ENCODE peak calls at places on chromosomes 6 and 20, in eight cellular contexts. U, Z, H, T, V, D, O and E are unnamed samples.

GRCh38 chr6:89582669-89583325 is 55.8 kb downstream of the LYRM2 start:
- DNase-seq in U (no peak), Z (no peak), H (no peak), T (no peak), V (no peak), D (no peak), O (no peak), E (no peak)

GRCh38 chr6:49541210-49541724 is 9.2 kb upstream of the C6orf141 start:
- DNase-seq in U (no peak), Z (no peak), H (no peak), T (peak; percentile 41), V (no peak), D (no peak), O (no peak), E (peak; percentile 88)

GRCh38 chr6:150102750-150103270 is 33.9 kb upstream of the ULBP3 start:
- DNase-seq in U (no peak), Z (no peak), H (no peak), T (no peak), V (no peak), D (no peak), O (no peak), E (no peak)

GRCh38 chr6:161444464-161444863 is 170.6 kb upstream of the AGPAT4 start:
- DNase-seq in U (no peak), Z (peak; percentile 56), H (no peak), T (no peak), V (no peak), D (no peak), O (no peak), E (no peak)

GRCh38 chr6:148869589-148869988 is 122.8 kb downstream of the UST start:
- DNase-seq in U (peak; percentile 81), Z (no peak), H (no peak), T (peak; percentile 96), V (no peak), D (no peak), O (no peak), E (peak; percentile 91)

GRCh38 chr6:35717449-35718353 is 19.1 kb upstream of the ARMC12 start:
- DNase-seq in U (no peak), Z (no peak), H (no peak), T (no peak), V (no peak), D (no peak), O (peak; percentile 61), E (no peak)

GRCh38 chr6:92110390-92110789 is 1309.0 kb downstream of the EPHA7 start:
- DNase-seq in U (no peak), Z (no peak), H (no peak), T (no peak), V (no peak), D (no peak), O (no peak), E (no peak)

GRCh38 chr6:49430187-49430586 is 32.9 kb downstream of the MMUT start:
- DNase-seq in U (peak; percentile 60), Z (no peak), H (no peak), T (no peak), V (no peak), D (no peak), O (no peak), E (no peak)

GRCh38 chr6:127879685-127880084 is 21.2 kb downstream of the THEMIS start:
- DNase-seq in U (peak; percentile 7), Z (no peak), H (no peak), T (peak; percentile 4), V (no peak), D (no peak), O (no peak), E (no peak)

GRCh38 chr20:1363522-1363921 is 29.3 kb downstream of the FKBP1A start:
- DNase-seq in U (no peak), Z (no peak), H (no peak), T (no peak), V (no peak), D (no peak), O (no peak), E (no peak)

GRCh38 chr6:112241820-112242443 is 12.4 kb downstream of the LAMA4 start:
- DNase-seq in U (no peak), Z (no peak), H (no peak), T (no peak), V (no peak), D (no peak), O (no peak), E (no peak)

GRCh38 chr6:45421700-45422540 is 44.2 kb upstream of the SUPT3H start:
- DNase-seq in U (peak; percentile 54), Z (peak; percentile 51), H (peak; percentile 35), T (peak; percentile 91), V (no peak), D (peak; percentile 40), O (peak; percentile 79), E (peak; percentile 40)

GRCh38 chr6:26197736-26198625 is 110.8 kb downstream of the HFE start:
- DNase-seq in U (no peak), Z (no peak), H (no peak), T (no peak), V (no peak), D (no peak), O (no peak), E (no peak)

GRCh38 chr20:46004187-46004586 is 4.5 kb upstream of the MMP9 start:
- DNase-seq in U (no peak), Z (peak; percentile 17), H (no peak), T (no peak), V (no peak), D (no peak), O (no peak), E (no peak)

GRCh38 chr6:127053032-127053908 is 65.2 kb upstream of the RSPO3 start:
- DNase-seq in U (peak; percentile 59), Z (no peak), H (no peak), T (peak; percentile 80), V (no peak), D (no peak), O (no peak), E (no peak)

GRCh38 chr20:4090756-4091331 is 75.5 kb upstream of the RNF24 start:
- DNase-seq in U (peak; percentile 84), Z (no peak), H (no peak), T (no peak), V (no peak), D (no peak), O (no peak), E (peak; percentile 71)

GRCh38 chr20:13271977-13272975 is 51.2 kb downstream of the ISM1 start:
- DNase-seq in U (no peak), Z (peak; percentile 19), H (no peak), T (no peak), V (no peak), D (no peak), O (no peak), E (no peak)

DNA sequence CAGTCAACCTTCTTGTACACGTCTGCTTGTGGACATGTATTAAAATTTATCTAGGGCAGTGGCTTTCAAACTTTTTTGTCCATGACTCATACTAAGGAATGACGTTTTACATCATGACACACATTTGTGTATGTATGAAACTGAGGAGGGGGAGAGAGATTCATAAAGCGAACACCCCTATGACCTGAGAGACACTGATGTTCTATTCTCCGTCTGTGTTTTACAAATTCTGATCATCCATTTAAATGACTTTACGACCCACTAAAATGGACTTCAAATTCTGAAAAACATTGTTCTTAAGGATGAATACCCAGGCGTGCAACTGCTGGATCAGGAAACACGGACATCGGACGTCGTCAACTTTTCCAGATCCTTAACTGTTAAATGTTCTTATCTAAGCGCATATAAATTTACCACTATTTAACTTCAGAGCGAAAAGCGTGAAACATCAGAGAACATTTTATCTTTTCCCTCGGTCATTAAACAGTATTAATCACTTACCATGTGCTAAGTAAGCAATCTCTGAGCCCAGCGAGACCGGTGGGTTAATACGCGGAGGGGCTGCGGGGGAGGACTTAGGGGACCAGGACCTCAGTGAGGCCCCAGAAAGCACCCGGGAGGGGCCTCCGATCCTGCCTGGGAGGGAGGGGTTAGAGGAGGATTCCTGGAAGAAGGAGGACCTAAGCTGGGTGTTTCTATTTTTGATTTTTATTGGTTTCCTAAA is 1.2 kb downstream of the PLAGL1 start:
- DNase-seq in U (peak; percentile 56), Z (peak; percentile 16), H (no peak), T (peak; percentile 88), V (no peak), D (no peak), O (no peak), E (no peak)
- H3K4me3 ChIP-seq in U (peak overlapping the region; percentile 61), Z (peak overlapping the region; percentile 72), H (no peak overlapping the region), T (peak overlapping the region; percentile 75), V (peak overlapping the region; percentile 62), D (peak overlapping the region; percentile 27), O (peak overlapping the region; percentile 60), E (peak overlapping the region; percentile 63)

GRCh38 chr6:131946992-131947955 is 3.9 kb downstream of the CCN2 start:
- DNase-seq in U (peak; percentile 77), Z (no peak), H (no peak), T (no peak), V (no peak), D (no peak), O (no peak), E (no peak)
- H3K4me3 ChIP-seq in U (peak overlapping the region; percentile 92), Z (peak overlapping the region; percentile 70), H (no peak overlapping the region), T (peak overlapping the region; percentile 59), V (no peak overlapping the region), D (no peak overlapping the region), O (peak overlapping the region; percentile 71), E (no peak overlapping the region)

DNA sequence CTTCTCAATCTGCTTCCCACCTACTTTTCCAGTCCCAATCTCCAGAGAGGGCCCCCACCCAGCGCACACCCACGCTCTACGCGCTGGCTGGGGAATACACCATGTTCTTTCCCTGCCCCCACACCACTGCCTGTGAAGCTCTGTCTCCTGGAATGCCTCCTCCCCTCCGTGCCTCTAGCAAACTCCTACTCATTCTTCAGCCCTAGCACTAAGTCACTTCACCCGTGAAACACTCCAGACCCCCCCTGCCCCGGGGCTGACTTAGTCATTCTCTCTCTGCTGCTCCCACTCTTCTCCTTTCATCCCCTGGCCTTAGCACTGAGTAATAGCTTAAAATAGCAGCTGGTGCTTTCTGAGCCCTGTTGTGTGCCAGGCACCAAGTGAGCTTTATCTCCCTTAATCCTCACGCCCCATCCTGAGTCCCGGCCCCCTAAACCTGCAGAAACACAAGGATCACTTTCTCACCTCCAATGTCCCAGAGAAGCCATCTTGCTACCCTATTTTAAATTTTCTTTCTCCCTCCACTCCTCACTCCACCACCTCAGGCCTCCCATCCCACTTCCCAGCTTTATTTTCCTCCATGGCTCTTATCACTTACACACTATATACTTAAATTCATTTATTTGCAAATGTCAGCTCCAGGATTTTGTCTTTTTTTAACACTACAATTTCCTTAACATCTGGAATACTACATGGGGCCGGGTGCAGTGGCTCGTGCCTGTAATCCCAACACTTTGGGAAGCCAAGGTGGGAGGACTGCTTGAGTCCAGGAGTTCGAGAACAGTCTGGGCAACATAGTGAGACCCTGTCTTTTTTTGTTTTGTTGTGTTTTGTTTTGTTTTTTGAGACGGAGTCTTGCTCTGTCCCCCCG is 6.3 kb upstream of the PARD6B start:
- DNase-seq in U (peak; percentile 98), Z (peak; percentile 79), H (no peak), T (peak; percentile 97), V (no peak), D (peak; percentile 68), O (peak; percentile 72), E (peak; percentile 91)
- H3K4me3 ChIP-seq in U (no peak overlapping the region), Z (peak overlapping the region; percentile 40), H (no peak overlapping the region), T (peak overlapping the region; percentile 53), V (no peak overlapping the region), D (no peak overlapping the region), O (no peak overlapping the region), E (no peak overlapping the region)

DNA sequence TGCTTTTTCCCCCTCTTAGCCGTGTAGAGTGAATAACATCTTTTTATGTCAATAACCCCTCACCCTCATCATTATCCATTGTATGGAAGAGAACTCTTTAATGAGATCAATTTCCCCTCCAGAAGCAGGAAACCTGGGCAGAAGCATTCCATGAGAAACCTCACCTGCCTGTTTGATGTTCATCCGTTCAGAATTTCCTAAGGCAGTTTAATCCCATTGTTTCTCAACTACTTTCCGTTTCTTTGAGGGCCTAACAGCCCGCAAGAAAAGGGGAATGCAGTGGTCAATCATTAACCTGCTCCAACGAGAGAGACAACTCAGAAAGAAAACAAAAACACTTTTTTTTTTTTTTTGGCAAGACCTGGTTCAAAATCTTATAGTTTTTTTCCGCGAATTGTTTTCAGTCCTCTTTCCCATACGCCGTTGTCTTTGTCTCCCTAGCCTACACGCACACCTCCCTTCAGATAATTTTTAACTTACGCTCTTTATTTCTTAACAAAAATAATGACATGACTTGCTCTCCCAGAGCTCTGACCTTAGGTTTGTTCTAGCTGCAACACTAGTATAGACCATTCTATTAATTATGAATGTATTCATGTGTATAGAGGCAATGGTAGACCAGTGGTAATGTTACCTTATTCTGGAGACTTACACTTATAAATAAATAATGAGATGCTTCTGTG is 25.6 kb upstream of the ID4 start:
- DNase-seq in U (no peak), Z (no peak), H (no peak), T (no peak), V (no peak), D (no peak), O (no peak), E (no peak)
- H3K4me3 ChIP-seq in U (no peak overlapping the region), Z (no peak overlapping the region), H (no peak overlapping the region), T (no peak overlapping the region), V (no peak overlapping the region), D (no peak overlapping the region), O (no peak overlapping the region), E (no peak overlapping the region)